ENCODE peak calls at places on chromosomes 13 and 19, in eight cellular contexts. M is cardiac fibroblast, Z is NCI-H1092, J is KBM-7, L is IMR-90, S is substantia nigra, R is Daoy, Q is NCI-H2081. E is an unnamed sample.

GRCh38 chr19:17109962-17110598 is 34.5 kb downstream of the MYO9B start:
- DNase-seq in M (no peak), L (no peak), J (peak; percentile 76), Z (no peak), S (peak; percentile 31), R (no peak), Q (no peak), E (no peak)

GRCh38 chr19:51271015-51271600 is 20.2 kb downstream of the SIGLECL1 start:
- DNase-seq in Q (no peak), Z (no peak), L (no peak), M (no peak), J (no peak), R (no peak), S (no peak), E (no peak)

GRCh38 chr13:91017031-91017668 is 330.3 kb upstream of the MIR17HG start:
- DNase-seq in S (peak; percentile 0), R (peak; percentile 8), Q (peak; percentile 54), M (peak; percentile 57), L (peak; percentile 9), J (peak; percentile 68), Z (peak; percentile 36), E (peak; percentile 23)

GRCh38 chr19:48501961-48502719 is 9.5 kb downstream of the LMTK3 start:
- DNase-seq in S (no peak), Q (peak; percentile 87), J (peak; percentile 98), L (no peak), M (peak; percentile 46), Z (no peak), R (peak; percentile 76), E (no peak)

GRCh38 chr19:32224371-32225244 is 120.8 kb upstream of the ZNF507 start:
- DNase-seq in J (peak; percentile 51), R (peak; percentile 73), M (peak; percentile 53), S (peak; percentile 19), L (peak; percentile 15), Q (no peak), Z (no peak), E (peak; percentile 22)

GRCh38 chr19:11401808-11402543 is 17.1 kb downstream of the RGL3 start:
- DNase-seq in Z (no peak), J (no peak), S (no peak), R (no peak), M (no peak), Q (no peak), L (no peak), E (no peak)

GRCh38 chr19:49894879-49895565 is 1.7 kb downstream of the IL4I1 start:
- DNase-seq in S (no peak), Q (no peak), Z (no peak), M (no peak), R (peak; percentile 44), L (no peak), J (no peak), E (no peak)

GRCh38 chr19:49297403-49297802 is 27.6 kb downstream of the SLC6A16 start:
- DNase-seq in S (no peak), L (peak; percentile 79), R (no peak), Z (no peak), Q (no peak), M (no peak), J (no peak), E (no peak)

GRCh38 chr19:18281082-18282020 is at the start of gene JUND:
- DNase-seq in Z (peak; percentile 93), Q (peak; percentile 96), S (peak; percentile 93), J (peak; percentile 97), R (peak; percentile 99), M (peak; percentile 100), L (peak; percentile 98), E (peak; percentile 98)

GRCh38 chr13:32986552-32986951 is 29.7 kb upstream of the KL start:
- DNase-seq in J (no peak), L (no peak), Z (no peak), R (no peak), S (no peak), Q (no peak), M (no peak), E (no peak)